ENCODE peak calls at places on chromosomes 4 and X, in five cellular contexts. One of them, this sample, is unnamed.

GRCh38 chrX:8864151-8864550 is 63.0 kb upstream of the FAM9A start:
- DNase-seq in HCT116: no peak
- DNase-seq in SK-N-SH: peak
- DNase-seq in HepG2: no peak
- DNase-seq in K562: no peak
- DNase-seq in this sample: no peak

GRCh38 chrX:16205840-16206239 is 38.6 kb downstream of the MAGEB17 start:
- DNase-seq in HCT116: no peak
- DNase-seq in SK-N-SH: no peak
- DNase-seq in HepG2: no peak
- DNase-seq in K562: no peak
- DNase-seq in this sample: no peak

GRCh38 chr4:132299866-132300265 is 849.2 kb upstream of the PCDH10 start:
- DNase-seq in HCT116: no peak
- DNase-seq in SK-N-SH: no peak
- DNase-seq in HepG2: no peak
- DNase-seq in K562: no peak
- DNase-seq in this sample: no peak

GRCh38 chrX:143648705-143649104 is 12.8 kb upstream of the SLITRK4 start:
- DNase-seq in HCT116: no peak
- DNase-seq in SK-N-SH: no peak
- DNase-seq in HepG2: no peak
- DNase-seq in K562: no peak
- DNase-seq in this sample: no peak

GRCh38 chr4:94533405-94534223 is 81.9 kb downstream of the PDLIM5 start:
- DNase-seq in HCT116: no peak
- DNase-seq in SK-N-SH: no peak
- DNase-seq in HepG2: no peak
- DNase-seq in K562: peak
- DNase-seq in this sample: no peak

GRCh38 chr4:149280886-149281285 is 534.8 kb downstream of the IQCM start:
- DNase-seq in HCT116: no peak
- DNase-seq in SK-N-SH: no peak
- DNase-seq in HepG2: no peak
- DNase-seq in K562: no peak
- DNase-seq in this sample: no peak

GRCh38 chrX:114071412-114071811 is 512.5 kb upstream of the HTR2C start:
- DNase-seq in HCT116: no peak
- DNase-seq in SK-N-SH: no peak
- DNase-seq in HepG2: no peak
- DNase-seq in K562: peak
- DNase-seq in this sample: no peak

GRCh38 chrX:10365532-10366265 is 208.9 kb downstream of the CLCN4 start:
- DNase-seq in HCT116: no peak
- DNase-seq in SK-N-SH: no peak
- DNase-seq in HepG2: no peak
- DNase-seq in K562: no peak
- DNase-seq in this sample: no peak

GRCh38 chr4:70364002-70364401 is 3.4 kb downstream of the SMR3A start:
- DNase-seq in HCT116: no peak
- DNase-seq in SK-N-SH: no peak
- DNase-seq in HepG2: no peak
- DNase-seq in K562: no peak
- DNase-seq in this sample: no peak

GRCh38 chr4:70895405-70895804 is 6.8 kb upstream of the MOB1B start:
- DNase-seq in HCT116: no peak
- DNase-seq in SK-N-SH: no peak
- DNase-seq in HepG2: peak
- DNase-seq in K562: no peak
- DNase-seq in this sample: no peak

GRCh38 chr4:118981171-118981838 is 92.7 kb downstream of the SYNPO2 start:
- DNase-seq in HCT116: no peak
- DNase-seq in SK-N-SH: no peak
- DNase-seq in HepG2: no peak
- DNase-seq in K562: no peak
- DNase-seq in this sample: no peak

GRCh38 chrX:154349359-154349935 is 25.0 kb downstream of the FLNA start:
- DNase-seq in HCT116: no peak
- DNase-seq in SK-N-SH: no peak
- DNase-seq in HepG2: no peak
- DNase-seq in K562: no peak
- DNase-seq in this sample: no peak

GRCh38 chrX:137566746-137567473 is 983 bp downstream of the ZIC3 start:
- DNase-seq in HCT116: no peak
- DNase-seq in SK-N-SH: no peak
- DNase-seq in HepG2: no peak
- DNase-seq in K562: no peak
- DNase-seq in this sample: no peak

GRCh38 chr4:153335665-153336064 is 8.8 kb upstream of the MND1 start:
- DNase-seq in HCT116: no peak
- DNase-seq in SK-N-SH: no peak
- DNase-seq in HepG2: no peak
- DNase-seq in K562: no peak
- DNase-seq in this sample: no peak

GRCh38 chr4:151175754-151176153 is 76.3 kb downstream of the RPS3A start:
- DNase-seq in HCT116: no peak
- DNase-seq in SK-N-SH: no peak
- DNase-seq in HepG2: no peak
- DNase-seq in K562: no peak
- DNase-seq in this sample: no peak

GRCh38 chr4:20456416-20456815 is 204.7 kb downstream of the SLIT2 start:
- DNase-seq in HCT116: no peak
- DNase-seq in SK-N-SH: no peak
- DNase-seq in HepG2: no peak
- DNase-seq in K562: no peak
- DNase-seq in this sample: no peak

GRCh38 chr4:141926414-141926813 is 290.0 kb downstream of the IL15 start:
- DNase-seq in HCT116: no peak
- DNase-seq in SK-N-SH: peak
- DNase-seq in HepG2: no peak
- DNase-seq in K562: no peak
- DNase-seq in this sample: no peak

GRCh38 chrX:10855845-10856244 is 235.5 kb upstream of the MID1 start:
- DNase-seq in HCT116: no peak
- DNase-seq in SK-N-SH: no peak
- DNase-seq in HepG2: no peak
- DNase-seq in K562: no peak
- DNase-seq in this sample: no peak

GRCh38 chrX:138018145-138018799 is 452.3 kb downstream of the ZIC3 start:
- DNase-seq in HCT116: no peak
- DNase-seq in SK-N-SH: no peak
- DNase-seq in HepG2: no peak
- DNase-seq in K562: no peak
- DNase-seq in this sample: no peak

GRCh38 chrX:130539721-130540321 is 138.0 kb downstream of the RBMX2 start:
- DNase-seq in HCT116: peak
- DNase-seq in SK-N-SH: peak
- DNase-seq in HepG2: peak
- DNase-seq in K562: peak
- DNase-seq in this sample: no peak

GRCh38 chr4:189414021-189414420 is 526.7 kb upstream of the FRG1 start:
- DNase-seq in HCT116: no peak
- DNase-seq in SK-N-SH: no peak
- DNase-seq in HepG2: no peak
- DNase-seq in K562: no peak
- DNase-seq in this sample: no peak

GRCh38 chrX:27555514-27555913 is 34.6 kb upstream of the DCAF8L2 start:
- DNase-seq in HCT116: no peak
- DNase-seq in SK-N-SH: peak
- DNase-seq in HepG2: peak
- DNase-seq in K562: peak
- DNase-seq in this sample: no peak

GRCh38 chrX:2829066-2829430 is 318 bp downstream of the GYG2 start:
- DNase-seq in HCT116: no peak
- DNase-seq in SK-N-SH: peak
- DNase-seq in HepG2: no peak
- DNase-seq in K562: no peak
- DNase-seq in this sample: no peak

DNA sequence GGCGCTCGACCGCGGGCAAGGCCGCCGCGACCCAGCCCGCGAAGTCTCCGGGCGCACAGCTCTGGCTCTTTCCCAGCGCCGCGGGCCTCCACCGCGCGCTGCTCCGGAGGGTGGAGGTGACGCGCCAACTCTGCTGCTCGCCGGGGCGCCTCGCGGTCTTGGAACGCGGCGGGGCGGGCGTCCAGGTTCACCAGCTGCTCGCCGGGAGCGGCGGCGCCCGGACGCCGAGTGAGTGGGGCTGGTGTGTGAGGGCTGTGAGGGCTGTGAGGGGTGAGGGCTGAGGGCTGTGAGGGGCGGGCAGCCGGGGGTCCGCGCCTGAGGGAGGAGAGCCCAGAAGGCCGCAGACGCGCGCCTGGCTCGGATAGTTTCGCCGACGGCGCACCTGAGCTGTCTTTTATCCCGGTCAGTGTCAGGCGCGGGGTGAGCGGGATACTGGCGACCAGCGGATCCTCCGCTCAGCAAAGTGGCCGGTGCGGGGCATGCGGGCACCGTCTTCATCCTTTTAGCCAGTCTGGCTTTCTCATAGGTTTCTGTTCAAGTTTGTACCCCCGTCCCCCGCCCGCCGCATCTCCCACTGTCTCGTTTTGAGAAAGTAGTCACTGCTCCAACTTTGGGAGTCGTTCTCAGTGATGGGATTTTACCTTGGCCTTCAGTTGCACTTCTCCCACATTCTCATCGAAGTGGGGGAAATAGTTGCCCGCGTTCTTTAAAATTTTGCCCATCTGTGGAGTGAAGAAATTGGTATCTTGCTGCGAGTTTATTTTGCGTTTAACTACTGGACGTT is 580 bp downstream of the HERC5 start:
- DNase-seq in HCT116: peak
- DNase-seq in SK-N-SH: peak
- DNase-seq in HepG2: no peak
- DNase-seq in K562: no peak
- DNase-seq in this sample: no peak
- H2AFZ ChIP-seq in HCT116: peak
- H2AFZ ChIP-seq in SK-N-SH: peak
- H2AFZ ChIP-seq in HepG2: no peak
- H2AFZ ChIP-seq in K562: no peak
- H2AFZ ChIP-seq in this sample: peak

GRCh38 chr4:62231994-62232393 is 1031.9 kb downstream of the ADGRL3 start:
- DNase-seq in HCT116: no peak
- DNase-seq in SK-N-SH: no peak
- DNase-seq in HepG2: no peak
- DNase-seq in K562: no peak
- DNase-seq in this sample: no peak

GRCh38 chr4:62232755-62233280 is 1032.7 kb downstream of the ADGRL3 start:
- DNase-seq in HCT116: no peak
- DNase-seq in SK-N-SH: no peak
- DNase-seq in HepG2: no peak
- DNase-seq in K562: no peak
- DNase-seq in this sample: no peak
- TF ChIP-seq ZBTB33 in HCT116: no peak
- TF ChIP-seq ZBTB33 in SK-N-SH: no peak
- TF ChIP-seq ZBTB33 in HepG2: no peak
- TF ChIP-seq ZBTB33 in K562: no peak
- TF ChIP-seq ZBTB33 in this sample: no peak

GRCh38 chr4:158192439-158193158 is 17.7 kb upstream of the TMEM144 start:
- DNase-seq in HCT116: no peak
- DNase-seq in SK-N-SH: no peak
- DNase-seq in HepG2: no peak
- DNase-seq in K562: no peak
- DNase-seq in this sample: no peak
- H2AFZ ChIP-seq in HCT116: peak
- H2AFZ ChIP-seq in SK-N-SH: no peak
- H2AFZ ChIP-seq in HepG2: no peak
- H2AFZ ChIP-seq in K562: no peak
- H2AFZ ChIP-seq in this sample: no peak

DNA sequence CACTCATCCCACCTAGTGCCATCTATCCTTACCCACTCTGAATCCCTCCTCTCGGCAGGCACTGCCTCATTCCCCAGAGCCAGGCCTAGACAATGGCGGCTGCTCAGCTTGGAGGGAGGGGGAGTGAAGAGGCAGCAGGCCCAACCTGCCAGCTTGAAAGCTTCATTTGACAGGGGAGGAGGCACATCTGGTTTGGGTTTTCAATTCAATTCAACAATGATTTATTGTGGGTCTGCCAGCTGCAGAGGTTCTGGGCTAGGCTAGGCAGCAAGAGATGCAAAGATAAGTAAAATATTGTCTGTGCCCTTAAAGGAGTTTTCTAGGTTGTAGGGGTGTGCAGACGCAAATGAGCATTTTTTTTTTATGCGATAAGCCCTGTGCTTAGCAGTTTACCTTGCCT is 58.5 kb downstream of the RTL9 start:
- DNase-seq in HCT116: no peak
- DNase-seq in SK-N-SH: peak
- DNase-seq in HepG2: no peak
- DNase-seq in K562: no peak
- DNase-seq in this sample: no peak
- TF ChIP-seq ZBTB33 in HCT116: no peak
- TF ChIP-seq ZBTB33 in SK-N-SH: no peak
- TF ChIP-seq ZBTB33 in HepG2: no peak
- TF ChIP-seq ZBTB33 in K562: no peak
- TF ChIP-seq ZBTB33 in this sample: no peak